ENCODE peak calls at places on chromosomes 7 and 10, in six cellular contexts. K is brain microvascular endothelial cell, L is AG10803, V is body of pancreas, S is GM23338, M is cardiac fibroblast. O is an unnamed sample.

GRCh38 chr10:1188556-1189135 is 132.5 kb downstream of the WDR37 start:
- DNase-seq in K (no peak), L (no peak), V (no peak), S (no peak), M (no peak), O (no peak)

GRCh38 chr7:74598558-74598957 is 59.0 kb upstream of the GTF2I start:
- DNase-seq in K (peak; percentile 6), L (peak; percentile 72), V (no peak), S (no peak), M (no peak), O (peak; percentile 36)

GRCh38 chr7:148963583-148964509 is 64.5 kb downstream of the PDIA4 start:
- DNase-seq in K (peak; percentile 7), L (no peak), V (peak; percentile 32), S (peak; percentile 50), M (peak; percentile 28), O (no peak)

GRCh38 chr10:27225011-27225590 is 15.5 kb downstream of the ACBD5 start:
- DNase-seq in K (no peak), L (no peak), V (no peak), S (no peak), M (no peak), O (no peak)

GRCh38 chr10:1109795-1110673 is 53.8 kb downstream of the WDR37 start:
- DNase-seq in K (peak; percentile 79), L (peak; percentile 75), V (peak; percentile 43), S (peak; percentile 92), M (peak; percentile 82), O (peak; percentile 45)

GRCh38 chr10:31101123-31101522 is 69.5 kb upstream of the ZNF438 start:
- DNase-seq in K (peak; percentile 88), L (peak; percentile 72), V (no peak), S (no peak), M (peak; percentile 63), O (peak; percentile 65)

GRCh38 chr7:1971946-1972654 is 260.6 kb downstream of the MAD1L1 start:
- DNase-seq in K (no peak), L (no peak), V (no peak), S (no peak), M (no peak), O (no peak)

GRCh38 chr10:128068398-128069285 is 57.6 kb downstream of the MKI67 start:
- DNase-seq in K (no peak), L (no peak), V (no peak), S (no peak), M (no peak), O (no peak)

GRCh38 chr10:133278577-133279265 is 2.1 kb upstream of the ADAM8 start:
- DNase-seq in K (peak; percentile 42), L (peak; percentile 47), V (peak; percentile 81), S (no peak), M (peak; percentile 45), O (no peak)

GRCh38 chr7:21426286-21426957 is 1.5 kb upstream of the SP4 start:
- DNase-seq in K (no peak), L (peak; percentile 16), V (no peak), S (peak; percentile 62), M (peak; percentile 5), O (no peak)

GRCh38 chr10:43649149-43649523 is 455 bp upstream of the ZNF32 start:
- DNase-seq in K (no peak), L (no peak), V (no peak), S (no peak), M (no peak), O (no peak)

GRCh38 chr7:8481096-8481495 is 47.7 kb downstream of the NXPH1 start:
- DNase-seq in K (no peak), L (no peak), V (no peak), S (no peak), M (no peak), O (no peak)

GRCh38 chr7:34060548-34060947 is 155.2 kb downstream of the BMPER start:
- DNase-seq in K (peak; percentile 91), L (peak; percentile 89), V (no peak), S (no peak), M (peak; percentile 93), O (peak; percentile 27)

GRCh38 chr10:79268100-79268670 is 79.1 kb upstream of the PPIF start:
- DNase-seq in K (peak; percentile 68), L (peak; percentile 53), V (no peak), S (no peak), M (no peak), O (no peak)

GRCh38 chr7:18663321-18663720 is 167.8 kb downstream of the HDAC9 start:
- DNase-seq in K (no peak), L (no peak), V (no peak), S (no peak), M (no peak), O (no peak)

GRCh38 chr7:73353243-73353642 is 25.3 kb downstream of the FKBP6 start:
- DNase-seq in K (no peak), L (no peak), V (no peak), S (no peak), M (no peak), O (no peak)

GRCh38 chr7:75937958-75938786 is 23.2 kb downstream of the POR start:
- DNase-seq in K (peak; percentile 87), L (peak; percentile 97), V (peak; percentile 45), S (no peak), M (peak; percentile 93), O (no peak)

GRCh38 chr10:61628199-61628874 is 34.4 kb upstream of the CABCOCO1 start:
- DNase-seq in K (no peak), L (peak; percentile 73), V (no peak), S (no peak), M (peak; percentile 49), O (no peak)

GRCh38 chr10:131025333-131025732 is 286.2 kb downstream of the TCERG1L start:
- DNase-seq in K (no peak), L (no peak), V (no peak), S (no peak), M (no peak), O (no peak)

GRCh38 chr10:52779541-52780390 is 7.2 kb upstream of the MBL2 start:
- DNase-seq in K (peak; percentile 73), L (peak; percentile 53), V (peak; percentile 51), S (peak; percentile 90), M (peak; percentile 76), O (peak; percentile 53)

GRCh38 chr7:103048833-103049232 is 25.8 kb downstream of the FBXL13 start:
- DNase-seq in K (no peak), L (no peak), V (no peak), S (peak; percentile 79), M (no peak), O (no peak)

GRCh38 chr7:66303454-66304160 is 98.5 kb downstream of the TPST1 start:
- DNase-seq in K (no peak), L (no peak), V (peak; percentile 70), S (no peak), M (no peak), O (no peak)

GRCh38 chr10:112797221-112797620 is 152.8 kb upstream of the TCF7L2 start:
- DNase-seq in K (no peak), L (no peak), V (no peak), S (peak; percentile 64), M (no peak), O (no peak)

GRCh38 chr10:112261281-112261822 is 21.8 kb upstream of the TECTB start:
- DNase-seq in K (no peak), L (peak; percentile 82), V (no peak), S (no peak), M (peak; percentile 3), O (no peak)

GRCh38 chr7:151077705-151078232 is 2.8 kb downstream of the FASTK start:
- DNase-seq in K (no peak), L (no peak), V (peak; percentile 58), S (no peak), M (no peak), O (no peak)

GRCh38 chr7:38195804-38196595 is 18.0 kb downstream of the STARD3NL start:
- DNase-seq in K (peak; percentile 35), L (peak; percentile 62), V (no peak), S (no peak), M (peak; percentile 36), O (no peak)

GRCh38 chr7:93889261-93889660 is 1.3 kb downstream of the TFPI2 start:
- DNase-seq in K (peak; percentile 58), L (peak; percentile 48), V (no peak), S (no peak), M (peak; percentile 70), O (no peak)

GRCh38 chr7:107043916-107044346 is 574 bp upstream of the PRKAR2B start:
- DNase-seq in K (no peak), L (no peak), V (no peak), S (no peak), M (no peak), O (no peak)

GRCh38 chr7:107046511-107047259 is 2.2 kb downstream of the PRKAR2B start:
- DNase-seq in K (no peak), L (no peak), V (no peak), S (no peak), M (no peak), O (no peak)

GRCh38 chr7:107045195-107045960 is 873 bp downstream of the PRKAR2B start:
- DNase-seq in K (no peak), L (no peak), V (no peak), S (peak; percentile 47), M (no peak), O (no peak)

GRCh38 chr7:107044347-107045194 is at the start of gene PRKAR2B:
- DNase-seq in K (peak; percentile 17), L (peak; percentile 53), V (peak; percentile 73), S (peak; percentile 90), M (peak; percentile 61), O (peak; percentile 38)

DNA sequence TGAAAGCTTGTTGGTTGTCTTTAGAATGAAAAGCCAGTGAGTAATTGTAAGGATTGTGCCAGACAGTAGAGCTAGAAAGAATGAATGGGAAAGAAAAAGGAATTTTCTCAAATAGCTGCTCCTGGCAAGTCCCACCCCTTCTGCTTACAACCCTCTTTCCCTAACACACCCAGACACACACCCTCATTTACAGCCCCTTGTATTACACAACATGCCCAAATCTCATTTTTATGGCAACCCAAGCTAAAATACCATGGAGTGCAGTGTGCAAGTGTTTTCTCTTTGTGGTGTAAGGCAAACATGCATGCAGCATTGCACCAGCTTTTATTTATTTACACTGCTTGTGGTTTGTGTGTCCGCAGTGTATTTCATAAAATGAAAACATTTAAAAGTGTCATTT is 1.5 kb downstream of the PRKAR2B start:
- DNase-seq in K (no peak), L (peak; percentile 91), V (no peak), S (no peak), M (no peak), O (no peak)
- H3K4me3 ChIP-seq in K (no peak overlapping the region), L (no peak overlapping the region), V (no peak overlapping the region), S (peak overlapping the region; percentile 94), M (no peak overlapping the region), O (no peak overlapping the region)

GRCh38 chr10:49200859-49201258 is 12.7 kb upstream of the TMEM273 start:
- DNase-seq in K (no peak), L (no peak), V (no peak), S (no peak), M (no peak), O (no peak)
- H3K4me3 ChIP-seq in K (no peak overlapping the region), L (no peak overlapping the region), V (no peak overlapping the region), S (no peak overlapping the region), M (no peak overlapping the region), O (no peak overlapping the region)

DNA sequence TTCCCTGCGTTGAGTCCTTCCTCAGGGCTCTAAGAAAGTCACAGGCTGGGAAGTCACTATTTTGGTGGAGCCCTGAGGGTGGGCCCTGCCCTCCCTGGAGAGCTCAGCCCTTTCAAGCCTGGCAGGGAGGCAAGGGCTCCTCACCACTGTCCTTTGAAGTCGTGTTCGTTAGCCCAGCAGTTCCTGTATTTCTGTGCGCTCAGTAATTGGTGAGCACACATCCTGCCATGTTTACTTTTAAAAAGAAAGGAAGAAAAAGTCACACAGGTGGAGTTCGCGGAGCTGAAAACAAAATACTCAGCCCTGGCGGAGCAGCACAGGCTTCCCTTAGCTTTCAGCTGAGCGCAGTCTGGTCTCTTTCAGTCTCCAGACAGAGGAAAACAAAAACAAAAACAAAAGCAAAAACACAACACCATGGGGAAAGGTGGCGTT is 37.1 kb downstream of the PRKCQ start:
- DNase-seq in K (no peak), L (no peak), V (no peak), S (peak; percentile 7), M (no peak), O (no peak)
- H3K4me3 ChIP-seq in K (no peak overlapping the region), L (no peak overlapping the region), V (no peak overlapping the region), S (no peak overlapping the region), M (no peak overlapping the region), O (no peak overlapping the region)

GRCh38 chr10:71860243-71861029 is 9.4 kb upstream of the PSAP start:
- DNase-seq in K (peak; percentile 100), L (peak; percentile 100), V (peak; percentile 93), S (peak; percentile 76), M (peak; percentile 100), O (peak; percentile 99)
- H3K4me3 ChIP-seq in K (no peak overlapping the region), L (no peak overlapping the region), V (no peak overlapping the region), S (no peak overlapping the region), M (no peak overlapping the region), O (no peak overlapping the region)